ENCODE peak calls at places on chromosomes 4 and X, in eight cellular contexts. F is fibroblast of mammary gland; T is CD8-positive, alpha-beta T cell; A is AG09309; S is adrenal gland; W is AG04450; K is cardiac fibroblast; V is heart right ventricle. L is an unnamed sample.

GRCh38 chr4:33411182-33411581 is 2691.0 kb downstream of the PCDH7 start:
- DNase-seq in F (peak), T (no peak), A (no peak), S (no peak), W (no peak), K (peak), V (no peak), L (no peak)

GRCh38 chrX:87664381-87664780 is 146.8 kb downstream of the KLHL4 start:
- DNase-seq in F (peak), T (no peak), A (no peak), S (no peak), W (no peak), K (peak), V (no peak), L (no peak)

GRCh38 chrX:3811331-3812311 is 98.2 kb upstream of the PRKX start:
- DNase-seq in F (peak), T (no peak), A (no peak), S (peak), W (no peak), K (peak), V (no peak), L (no peak)

GRCh38 chr4:93147524-93148212 is 680.9 kb upstream of the ATOH1 start:
- DNase-seq in F (no peak), T (no peak), A (no peak), S (no peak), W (no peak), K (no peak), V (no peak), L (no peak)

GRCh38 chrX:129239371-129239770 is 283.9 kb downstream of the SMARCA1 start:
- DNase-seq in F (no peak), T (no peak), A (no peak), S (no peak), W (no peak), K (peak), V (no peak), L (no peak)

GRCh38 chrX:95076449-95076848 is 1402.4 kb downstream of the FAM133A start:
- DNase-seq in F (peak), T (no peak), A (no peak), S (no peak), W (no peak), K (peak), V (no peak), L (no peak)

GRCh38 chrX:109922183-109922582 is 80.7 kb upstream of the TMEM164 start:
- DNase-seq in F (no peak), T (no peak), A (no peak), S (no peak), W (no peak), K (no peak), V (no peak), L (no peak)

GRCh38 chrX:42934020-42934701 is 156.2 kb upstream of the PPP1R2C start:
- DNase-seq in F (no peak), T (no peak), A (no peak), S (no peak), W (no peak), K (no peak), V (no peak), L (no peak)

GRCh38 chrX:15675490-15675921 is 10.9 kb upstream of the CLTRN start:
- DNase-seq in F (peak), T (no peak), A (peak), S (peak), W (no peak), K (no peak), V (peak), L (peak)

GRCh38 chrX:12080265-12080664 is 58.0 kb upstream of the FRMPD4 start:
- DNase-seq in F (peak), T (no peak), A (peak), S (no peak), W (peak), K (peak), V (no peak), L (no peak)

GRCh38 chr4:31160146-31160545 is 440.0 kb downstream of the PCDH7 start:
- DNase-seq in F (no peak), T (no peak), A (no peak), S (no peak), W (no peak), K (no peak), V (no peak), L (no peak)

GRCh38 chr4:85854543-85854942 is 379.6 kb downstream of the ARHGAP24 start:
- DNase-seq in F (peak), T (no peak), A (no peak), S (no peak), W (no peak), K (no peak), V (no peak), L (no peak)

GRCh38 chr4:82293304-82293703 is 80.5 kb downstream of the HNRNPD start:
- DNase-seq in F (no peak), T (no peak), A (no peak), S (no peak), W (no peak), K (no peak), V (no peak), L (no peak)

GRCh38 chr4:98963538-98964433 is 31.7 kb upstream of the METAP1 start:
- DNase-seq in F (peak), T (no peak), A (no peak), S (no peak), W (no peak), K (no peak), V (no peak), L (peak)

GRCh38 chr4:83603130-83603529 is 67.2 kb downstream of the GPAT3 start:
- DNase-seq in F (no peak), T (no peak), A (no peak), S (no peak), W (no peak), K (no peak), V (no peak), L (no peak)

GRCh38 chrX:110477593-110478228 is 119.1 kb downstream of the RTL9 start:
- DNase-seq in F (peak), T (no peak), A (no peak), S (no peak), W (no peak), K (no peak), V (no peak), L (no peak)

GRCh38 chr4:144300616-144301015 is 160.1 kb upstream of the GYPA start:
- DNase-seq in F (no peak), T (no peak), A (no peak), S (no peak), W (no peak), K (no peak), V (no peak), L (no peak)

GRCh38 chr4:139085141-139085540 is 69.6 kb downstream of the NOCT start:
- DNase-seq in F (peak), T (no peak), A (no peak), S (no peak), W (no peak), K (peak), V (no peak), L (no peak)

GRCh38 chr4:65046496-65047101 is 623.7 kb downstream of the EPHA5 start:
- DNase-seq in F (peak), T (no peak), A (no peak), S (no peak), W (no peak), K (no peak), V (no peak), L (no peak)

GRCh38 chr4:150173420-150173819 is 95.2 kb downstream of the DCLK2 start:
- DNase-seq in F (no peak), T (no peak), A (no peak), S (no peak), W (no peak), K (peak), V (no peak), L (no peak)

GRCh38 chr4:78308517-78308916 is 243.1 kb upstream of the ANXA3 start:
- DNase-seq in F (no peak), T (no peak), A (no peak), S (no peak), W (no peak), K (no peak), V (no peak), L (no peak)

GRCh38 chr4:161428180-161428965 is 735.4 kb downstream of the FSTL5 start:
- DNase-seq in F (no peak), T (no peak), A (no peak), S (no peak), W (no peak), K (no peak), V (no peak), L (no peak)

GRCh38 chrX:131741103-131741581 is 197.3 kb downstream of the OR13H1 start:
- DNase-seq in F (peak), T (no peak), A (no peak), S (peak), W (no peak), K (no peak), V (no peak), L (no peak)

GRCh38 chr4:173319696-173320095 is 14.5 kb downstream of the HMGB2 start:
- DNase-seq in F (peak), T (no peak), A (no peak), S (no peak), W (no peak), K (peak), V (no peak), L (no peak)

GRCh38 chr4:141567326-141567915 is 69.0 kb upstream of the IL15 start:
- DNase-seq in F (no peak), T (no peak), A (no peak), S (no peak), W (no peak), K (no peak), V (no peak), L (no peak)

GRCh38 chrX:21276736-21277433 is 97.3 kb upstream of the CNKSR2 start:
- DNase-seq in F (no peak), T (no peak), A (no peak), S (no peak), W (no peak), K (no peak), V (no peak), L (no peak)

GRCh38 chrX:115388879-115389278 is 99.4 kb downstream of the LUZP4 start:
- DNase-seq in F (no peak), T (no peak), A (no peak), S (no peak), W (no peak), K (peak), V (no peak), L (no peak)

GRCh38 chr4:99887837-99888236 is 6.4 kb downstream of the LAMTOR3 start:
- DNase-seq in F (peak), T (no peak), A (no peak), S (no peak), W (no peak), K (peak), V (no peak), L (no peak)

GRCh38 chrX:105120460-105120859 is 100.0 kb downstream of the TEX13A start:
- DNase-seq in F (no peak), T (no peak), A (no peak), S (no peak), W (no peak), K (no peak), V (no peak), L (no peak)

GRCh38 chrX:102746134-102746584 is 25.6 kb downstream of the GPRASP3 start:
- DNase-seq in F (peak), T (no peak), A (no peak), S (peak), W (no peak), K (peak), V (peak), L (peak)

GRCh38 chr4:122731676-122732075 is 828 bp upstream of the BBS12 start:
- DNase-seq in F (no peak), T (no peak), A (no peak), S (no peak), W (no peak), K (no peak), V (no peak), L (no peak)
- H3K4me3 ChIP-seq in F (peak), T (no peak), A (no peak), S (no peak), W (no peak), K (no peak), V (peak), L (no peak)

DNA sequence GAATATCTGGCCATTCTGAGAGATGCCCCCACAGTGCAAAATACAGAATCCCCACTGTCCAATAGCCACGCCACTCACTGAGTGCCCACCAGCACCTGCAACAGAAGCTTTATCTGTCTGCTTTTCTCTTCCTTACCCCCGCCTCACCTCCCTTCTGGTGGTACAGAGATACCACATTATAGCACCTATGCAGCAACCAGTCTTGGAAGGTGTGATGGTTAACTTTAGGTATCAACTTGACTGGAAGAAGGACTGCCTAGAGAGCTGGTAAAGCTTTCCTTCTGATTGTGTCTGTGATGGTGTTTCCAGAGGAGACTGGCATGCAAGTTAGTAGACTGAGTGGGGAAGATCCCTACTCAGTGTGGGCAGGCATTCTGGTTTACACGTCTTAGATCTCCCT is 61.8 kb upstream of the TXK start:
- DNase-seq in F (no peak), T (no peak), A (no peak), S (no peak), W (no peak), K (no peak), V (no peak), L (no peak)
- H3K4me3 ChIP-seq in F (no peak), T (no peak), A (no peak), S (no peak), W (no peak), K (no peak), V (no peak), L (no peak)

GRCh38 chr4:102316585-102316984 is 28.7 kb downstream of the SLC39A8 start:
- DNase-seq in F (no peak), T (no peak), A (no peak), S (no peak), W (no peak), K (no peak), V (no peak), L (no peak)
- H3K4me3 ChIP-seq in F (no peak), T (no peak), A (no peak), S (no peak), W (no peak), K (no peak), V (no peak), L (no peak)

DNA sequence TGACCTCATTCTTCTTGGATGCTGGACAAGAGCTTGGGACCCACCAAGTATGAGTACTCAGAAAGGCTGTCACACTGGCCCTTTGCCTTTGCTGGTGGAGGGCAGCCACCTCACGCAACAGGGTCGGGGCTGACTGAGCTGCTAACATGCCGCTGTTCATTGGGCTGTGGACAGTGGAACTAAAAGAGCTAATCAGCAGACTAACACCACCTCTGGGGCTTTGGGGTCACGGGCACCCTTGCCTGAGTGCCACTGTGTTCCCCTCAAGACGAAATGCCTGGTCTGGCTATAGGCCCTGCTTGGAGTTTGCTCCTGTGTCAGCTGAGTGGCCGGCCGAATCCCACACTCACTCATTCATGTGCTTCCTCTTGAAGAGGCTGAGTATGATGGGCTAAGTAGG is 559.6 kb downstream of the SPRY1 start:
- DNase-seq in F (no peak), T (no peak), A (no peak), S (no peak), W (no peak), K (no peak), V (peak), L (no peak)
- H3K4me3 ChIP-seq in F (no peak), T (no peak), A (no peak), S (no peak), W (no peak), K (no peak), V (no peak), L (no peak)

DNA sequence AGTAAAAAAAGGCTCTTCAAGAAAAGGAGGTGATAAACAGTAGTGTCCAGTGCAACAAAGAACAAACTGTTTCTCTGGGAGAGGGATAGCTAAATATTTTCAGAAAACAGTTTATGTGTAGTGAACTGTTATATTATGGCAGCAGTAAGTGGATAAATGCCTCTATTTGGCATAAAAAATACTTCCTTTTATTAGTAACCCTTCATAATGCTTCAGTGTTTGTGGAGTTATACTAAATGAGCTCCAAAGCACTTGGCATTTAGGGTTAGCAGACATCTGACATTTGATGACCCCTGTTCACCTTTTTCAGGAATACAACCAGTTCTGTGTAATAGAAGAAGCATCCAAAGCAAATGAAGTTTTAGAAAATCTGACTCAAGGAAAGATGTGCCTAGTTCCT is 31.9 kb downstream of the TRAPPC11 start:
- DNase-seq in F (no peak), T (no peak), A (no peak), S (no peak), W (no peak), K (no peak), V (no peak), L (no peak)
- H3K4me3 ChIP-seq in F (no peak), T (no peak), A (no peak), S (no peak), W (no peak), K (no peak), V (no peak), L (no peak)

GRCh38 chr4:186606593-186606992 is 51.2 kb upstream of the MTNR1A start:
- DNase-seq in F (peak), T (no peak), A (no peak), S (no peak), W (no peak), K (peak), V (no peak), L (no peak)

GRCh38 chr4:186605261-186605865 is 50.0 kb upstream of the MTNR1A start:
- DNase-seq in F (no peak), T (no peak), A (no peak), S (no peak), W (no peak), K (no peak), V (no peak), L (no peak)

GRCh38 chr4:186599483-186599882 is 44.1 kb upstream of the MTNR1A start:
- DNase-seq in F (no peak), T (no peak), A (no peak), S (no peak), W (no peak), K (no peak), V (no peak), L (no peak)

GRCh38 chr4:186604124-186604627 is 48.8 kb upstream of the MTNR1A start:
- DNase-seq in F (no peak), T (no peak), A (no peak), S (no peak), W (no peak), K (no peak), V (no peak), L (no peak)

GRCh38 chr4:186602978-186603377 is 47.6 kb upstream of the MTNR1A start:
- DNase-seq in F (no peak), T (no peak), A (no peak), S (no peak), W (no peak), K (no peak), V (no peak), L (no peak)
- H3K4me3 ChIP-seq in F (no peak), T (no peak), A (no peak), S (no peak), W (no peak), K (no peak), V (no peak), L (no peak)